ENCODE peak calls at places on chromosomes 12 and 14, in five cellular contexts. Q, Y, E, D and X are unnamed samples.

GRCh38 chr12:123250471-123251383 is 17.5 kb downstream of the MTRFR start:
- DNase-seq in Q (no peak), Y (no peak), E (no peak), D (no peak), X (peak)

GRCh38 chr12:27193854-27194544 is 50.1 kb upstream of the STK38L start:
- DNase-seq in E (no peak), Q (no peak), Y (no peak), D (no peak), X (no peak)

GRCh38 chr12:42584539-42585174 is 4.9 kb downstream of the PRICKLE1 start:
- DNase-seq in D (no peak), Q (no peak), Y (no peak), E (no peak), X (no peak)

GRCh38 chr14:77071938-77072388 is 26.1 kb upstream of the CIPC start:
- DNase-seq in D (no peak), Q (no peak), E (no peak), Y (no peak), X (no peak)

GRCh38 chr14:96139169-96139568 is 65.5 kb upstream of the BDKRB2 start:
- DNase-seq in D (no peak), Y (no peak), E (no peak), Q (no peak), X (no peak)

GRCh38 chr14:95526483-95527391 is 8.1 kb upstream of the GLRX5 start:
- DNase-seq in Q (no peak), E (no peak), Y (no peak), D (no peak), X (no peak)

GRCh38 chr12:26247873-26248272 is 52.5 kb downstream of the SSPN start:
- DNase-seq in D (no peak), Y (no peak), E (no peak), Q (no peak), X (no peak)

GRCh38 chr14:92546347-92547053 is 32.9 kb downstream of the RIN3 start:
- DNase-seq in E (no peak), Q (no peak), D (no peak), Y (no peak), X (no peak)

GRCh38 chr14:47715330-47715729 is 39.9 kb upstream of the MDGA2 start:
- DNase-seq in Y (no peak), E (no peak), Q (no peak), D (no peak), X (no peak)

GRCh38 chr12:3713483-3713882 is 39.4 kb downstream of the CRACR2A start:
- DNase-seq in E (no peak), D (no peak), Y (no peak), Q (no peak), X (no peak)

GRCh38 chr12:58363971-58364370 is 422.6 kb downstream of the ATP23 start:
- DNase-seq in Y (no peak), E (no peak), D (no peak), Q (no peak), X (no peak)

GRCh38 chr14:103443106-103443505 is 57.9 kb downstream of the MARK3 start:
- DNase-seq in Y (no peak), Q (no peak), D (no peak), E (no peak), X (no peak)

GRCh38 chr14:30754778-30755177 is 119.6 kb upstream of the COCH start:
- DNase-seq in D (no peak), Q (no peak), E (no peak), Y (no peak), X (no peak)

GRCh38 chr14:31867570-31867969 is 209.5 kb upstream of the ARHGAP5 start:
- DNase-seq in Q (no peak), D (no peak), E (no peak), Y (no peak), X (no peak)

GRCh38 chr12:60724475-60724874 is 1128.6 kb downstream of the SLC16A7 start:
- DNase-seq in Q (no peak), Y (no peak), D (no peak), E (no peak), X (no peak)

GRCh38 chr14:81435578-81436295 is 35.6 kb upstream of the STON2 start:
- DNase-seq in D (no peak), Y (peak), Q (peak), E (no peak), X (no peak)

GRCh38 chr14:28926091-28926490 is 159.5 kb downstream of the FOXG1 start:
- DNase-seq in Q (no peak), D (no peak), Y (no peak), E (no peak), X (no peak)

GRCh38 chr12:28457785-28458184 is 267.5 kb downstream of the CCDC91 start:
- DNase-seq in D (no peak), E (no peak), Q (no peak), Y (no peak), X (no peak)

GRCh38 chr12:108700833-108701450 is 30.4 kb downstream of the CORO1C start:
- DNase-seq in Y (no peak), Q (no peak), E (no peak), D (no peak), X (no peak)

GRCh38 chr12:5568325-5568981 is 136.5 kb downstream of the NTF3 start:
- DNase-seq in Q (no peak), E (no peak), D (no peak), Y (no peak), X (no peak)

GRCh38 chr14:65840786-65841185 is 428.3 kb downstream of the FUT8 start:
- DNase-seq in Y (no peak), E (no peak), Q (no peak), D (no peak), X (no peak)

GRCh38 chr12:95200128-95200973 is 16.9 kb downstream of the FGD6 start:
- DNase-seq in E (no peak), Q (no peak), D (no peak), Y (no peak), X (no peak)

GRCh38 chr14:57323703-57324102 is 54.9 kb downstream of the AP5M1 start:
- DNase-seq in D (no peak), Q (no peak), E (no peak), Y (no peak), X (no peak)

GRCh38 chr14:66425402-66425801 is 60.8 kb upstream of the CCDC196 start:
- DNase-seq in Q (no peak), E (no peak), D (no peak), Y (no peak), X (no peak)

GRCh38 chr12:48198619-48198973 is 4.5 kb downstream of the OR10AD1 start:
- DNase-seq in E (no peak), Q (peak), D (no peak), Y (no peak), X (no peak)

GRCh38 chr12:121708313-121709063 is 4.1 kb upstream of the TMEM120B start:
- DNase-seq in D (no peak), Q (peak), E (no peak), Y (no peak), X (no peak)

GRCh38 chr12:43832506-43833168 is 3.2 kb upstream of the TMEM117 start:
- DNase-seq in Y (no peak), Q (no peak), D (no peak), E (no peak), X (no peak)

GRCh38 chr12:108633534-108634224 is at the start of gene SELPLG:
- DNase-seq in Q (peak), E (peak), D (no peak), Y (peak), X (no peak)

GRCh38 chr14:72790887-72791566 is 102.9 kb downstream of the DPF3 start:
- DNase-seq in D (no peak), Q (no peak), E (no peak), Y (no peak), X (no peak)

GRCh38 chr12:23424685-23425084 is 524.8 kb downstream of the SOX5 start:
- DNase-seq in E (no peak), Q (no peak), D (no peak), Y (no peak), X (no peak)

GRCh38 chr12:106145539-106146447 is 7.0 kb upstream of the NUAK1 start:
- DNase-seq in E (no peak), D (no peak), Q (no peak), Y (no peak), X (no peak)

GRCh38 chr14:34662558-34663088 is 32.7 kb upstream of the SNX6 start:
- DNase-seq in Y (no peak), Q (no peak), D (no peak), E (no peak), X (no peak)

GRCh38 chr12:5184159-5184558 is 140.5 kb downstream of the KCNA5 start:
- DNase-seq in D (no peak), Y (no peak), Q (no peak), E (no peak), X (no peak)

GRCh38 chr14:96666088-96666487 is 131.1 kb upstream of the VRK1 start:
- DNase-seq in Q (no peak), D (no peak), E (no peak), Y (peak), X (no peak)

GRCh38 chr12:92973614-92974013 is 44.5 kb upstream of the EEA1 start:
- DNase-seq in E (no peak), Y (no peak), D (no peak), Q (peak), X (no peak)

GRCh38 chr12:13571035-13571434 is 374.5 kb downstream of the EMP1 start:
- DNase-seq in Q (no peak), Y (no peak), D (no peak), E (no peak), X (no peak)
- TF ChIP-seq CTCF in Q (no peak), Y (no peak), D (no peak), E (no peak), X (no peak)

DNA sequence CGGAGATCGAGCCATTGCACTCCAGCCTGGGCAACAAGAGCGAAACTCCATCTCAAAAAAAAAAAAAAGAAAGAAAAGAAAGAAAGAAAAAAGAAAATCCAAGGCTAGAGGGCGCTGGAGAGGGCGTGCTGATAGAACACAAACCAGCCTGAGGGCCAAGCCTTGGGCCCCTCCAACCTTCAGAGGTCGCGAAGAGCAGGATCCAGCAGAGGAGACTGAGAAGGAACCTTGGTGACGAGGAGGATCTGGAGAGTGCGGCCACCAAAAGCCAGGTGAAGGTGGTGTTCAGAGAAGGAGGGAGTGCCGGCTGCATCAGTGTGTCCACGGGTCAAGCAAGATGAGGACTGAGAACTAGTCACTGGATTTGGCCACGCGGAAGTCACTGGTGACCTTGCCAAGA is 4.1 kb upstream of the DYNC1H1 start:
- DNase-seq in E (no peak), Y (peak), D (no peak), Q (no peak), X (no peak)
- TF ChIP-seq CTCF in E (no peak), Y (peak), D (no peak), Q (peak), X (peak)

GRCh38 chr12:70365648-70366518 is at the start of gene KCNMB4:
- DNase-seq in Y (peak), E (peak), D (peak), Q (peak), X (peak)

GRCh38 chr12:70367268-70368141 is 1.4 kb downstream of the KCNMB4 start:
- DNase-seq in Q (no peak), D (no peak), Y (peak), E (no peak), X (no peak)

GRCh38 chr12:70365398-70365647 is 767 bp upstream of the KCNMB4 start:
- DNase-seq in D (no peak), Y (no peak), E (no peak), Q (no peak), X (no peak)

GRCh38 chr12:70364695-70365397 is 1.2 kb upstream of the KCNMB4 start:
- DNase-seq in D (no peak), Y (peak), E (no peak), Q (no peak), X (no peak)

DNA sequence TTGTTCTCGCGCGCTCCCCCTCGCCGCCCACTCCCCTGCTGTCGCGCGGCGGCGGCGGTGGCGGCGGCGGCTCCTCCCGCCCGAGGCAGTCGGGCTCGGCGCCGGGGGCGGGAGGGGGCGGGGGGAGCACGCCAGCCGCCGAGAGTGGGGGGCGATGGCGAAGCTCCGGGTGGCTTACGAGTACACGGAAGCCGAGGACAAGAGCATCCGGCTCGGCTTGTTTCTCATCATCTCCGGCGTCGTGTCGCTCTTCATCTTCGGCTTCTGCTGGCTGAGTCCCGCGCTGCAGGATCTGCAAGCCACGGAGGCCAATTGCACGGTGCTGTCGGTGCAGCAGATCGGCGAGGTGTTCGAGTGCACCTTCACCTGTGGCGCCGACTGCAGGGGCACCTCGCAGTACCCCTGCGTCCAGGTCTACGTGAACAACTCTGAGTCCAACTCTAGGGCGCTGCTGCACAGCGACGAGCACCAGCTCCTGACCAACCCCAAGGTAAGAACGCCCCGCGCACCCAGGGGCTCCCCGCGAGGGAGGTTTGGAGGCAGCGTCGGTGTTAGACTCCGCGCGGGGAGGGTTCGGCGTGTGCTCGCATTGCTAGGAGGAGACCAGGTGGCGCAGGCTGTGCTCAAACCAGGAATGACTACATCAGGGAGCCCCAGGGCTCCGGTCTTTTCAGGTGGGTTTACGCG is 634 bp downstream of the KCNMB4 start:
- DNase-seq in D (peak), Y (peak), E (no peak), Q (peak), X (no peak)
- TF ChIP-seq CTCF in D (no peak), Y (no peak), E (no peak), Q (no peak), X (no peak)

GRCh38 chr12:49807991-49808580 is 20.1 kb downstream of the NCKAP5L start:
- DNase-seq in Q (no peak), E (no peak), Y (no peak), D (no peak), X (no peak)

GRCh38 chr12:49808686-49809368 is 19.4 kb downstream of the NCKAP5L start:
- DNase-seq in E (peak), D (no peak), Y (no peak), Q (no peak), X (peak)

GRCh38 chr12:49810159-49810459 is 18.1 kb downstream of the NCKAP5L start:
- DNase-seq in E (no peak), Q (no peak), D (no peak), Y (no peak), X (peak)

GRCh38 chr12:49811136-49811535 is 17.1 kb downstream of the NCKAP5L start:
- DNase-seq in Y (no peak), D (no peak), Q (no peak), E (no peak), X (peak)

GRCh38 chr12:49809369-49810158 is 18.6 kb downstream of the NCKAP5L start:
- DNase-seq in D (no peak), Y (no peak), E (peak), Q (no peak), X (no peak)
- TF ChIP-seq CTCF in D (no peak), Y (no peak), E (no peak), Q (no peak), X (no peak)

DNA sequence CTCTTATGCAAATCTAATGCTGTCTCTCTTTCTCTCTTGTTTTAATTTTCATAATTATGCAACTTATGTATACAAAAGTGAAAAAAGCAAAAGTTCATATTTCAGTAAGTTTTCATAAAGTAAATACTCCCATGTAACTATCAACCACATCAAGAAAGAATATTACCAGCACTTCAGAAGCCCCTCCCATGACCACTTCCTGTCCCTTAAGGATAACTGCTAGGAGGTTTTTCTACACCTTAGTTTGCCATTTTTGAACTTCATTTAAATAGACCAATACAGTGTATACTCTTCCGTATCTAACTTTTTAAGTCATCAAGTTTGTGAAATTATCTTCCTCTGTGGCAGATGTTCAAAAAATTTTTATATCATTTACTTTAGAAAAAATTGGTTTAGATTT is 547 bp upstream of the OR4K15 start:
- DNase-seq in Y (no peak), Q (no peak), E (no peak), D (no peak), X (no peak)
- TF ChIP-seq CTCF in Y (no peak), Q (no peak), E (no peak), D (no peak), X (no peak)

DNA sequence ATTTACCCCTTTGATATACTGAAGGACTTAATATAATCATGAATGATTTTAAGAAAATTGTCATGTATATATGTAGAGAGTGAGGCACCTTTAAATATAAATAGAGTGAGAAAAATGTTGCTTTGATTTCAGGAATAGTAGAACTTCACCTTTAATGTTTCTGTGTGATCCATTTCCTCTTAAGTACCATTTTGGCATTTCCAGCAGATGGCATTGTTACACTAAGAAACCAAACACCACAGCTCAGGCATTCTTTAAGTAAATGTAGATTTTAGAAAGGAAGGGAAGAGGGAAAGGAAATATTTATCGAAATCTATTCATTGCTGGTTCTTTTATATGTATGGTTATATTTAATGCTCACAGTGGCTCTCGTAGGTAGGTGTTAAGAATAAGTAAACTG is 556.7 kb upstream of the FBXO33 start:
- DNase-seq in D (no peak), E (no peak), Q (no peak), Y (peak), X (no peak)
- TF ChIP-seq CTCF in D (peak), E (no peak), Q (peak), Y (peak), X (no peak)